ENCODE peak calls at places on chromosomes 6 and 20, in four cellular contexts. N is neural progenitor cell, J is lower lobe of right lung, H is GM23338. Q is an unnamed sample.

GRCh38 chr6:11494786-11495564 is 42.6 kb upstream of the TMEM170B start:
- DNase-seq in H (no peak), J (no peak), N (no peak), Q (no peak)

GRCh38 chr6:122048570-122048969 is 350.9 kb upstream of the HSF2 start:
- DNase-seq in J (no peak), H (no peak), N (no peak), Q (no peak)

GRCh38 chr6:143337201-143337949 is 113.1 kb downstream of the ADAT2 start:
- DNase-seq in H (peak; percentile 93), J (peak; percentile 52), N (peak; percentile 70), Q (peak; percentile 51)

GRCh38 chr6:56571605-56572004 is 71.1 kb downstream of the DST start:
- DNase-seq in N (no peak), J (no peak), H (no peak), Q (no peak)

GRCh38 chr6:113694278-113695077 is 162.7 kb upstream of the MARCKS start:
- DNase-seq in N (no peak), J (no peak), H (no peak), Q (no peak)

GRCh38 chr20:35840403-35840802 is 68.6 kb downstream of the PHF20 start:
- DNase-seq in J (no peak), H (no peak), N (no peak), Q (no peak)

GRCh38 chr20:11686900-11687543 is 230.7 kb upstream of the BTBD3 start:
- DNase-seq in H (peak; percentile 67), J (peak; percentile 34), N (peak; percentile 50), Q (no peak)

GRCh38 chr6:157260735-157261134 is 62.6 kb downstream of the TMEM242 start:
- DNase-seq in H (no peak), N (no peak), J (no peak), Q (no peak)

GRCh38 chr6:152863618-152864326 is 113.2 kb downstream of the VIP start:
- DNase-seq in H (peak; percentile 84), J (no peak), N (peak; percentile 83), Q (peak; percentile 67)

GRCh38 chr6:148700713-148701392 is 46.0 kb upstream of the UST start:
- DNase-seq in J (no peak), N (peak; percentile 23), H (peak; percentile 37), Q (no peak)

GRCh38 chr6:50713226-50713625 is at the start of gene TFAP2D:
- DNase-seq in J (no peak), N (no peak), H (no peak), Q (no peak)

GRCh38 chr6:66717786-66718185 is 1010.8 kb upstream of the EYS start:
- DNase-seq in N (peak; percentile 34), H (no peak), J (no peak), Q (no peak)

GRCh38 chr6:159252955-159253508 is 83.8 kb downstream of the FNDC1 start:
- DNase-seq in H (peak; percentile 88), J (no peak), N (peak; percentile 68), Q (no peak)

GRCh38 chr20:3473944-3474343 is 3.1 kb downstream of the ATRN start:
- DNase-seq in H (no peak), N (no peak), J (no peak), Q (no peak)

GRCh38 chr20:22425344-22426295 is 158.8 kb downstream of the FOXA2 start:
- DNase-seq in J (no peak), H (no peak), N (no peak), Q (no peak)

GRCh38 chr6:25485820-25486559 is 166.0 kb upstream of the SCGN start:
- DNase-seq in J (no peak), H (no peak), N (no peak), Q (peak; percentile 39)

GRCh38 chr20:36252511-36252910 is 16.2 kb downstream of the AAR2 start:
- DNase-seq in J (no peak), N (no peak), H (no peak), Q (no peak)

GRCh38 chr20:2603816-2604505 is 48.5 kb upstream of the NOP56 start:
- DNase-seq in H (no peak), N (no peak), J (no peak), Q (no peak)

GRCh38 chr20:9817654-9818053 is 21.2 kb downstream of the PAK5 start:
- DNase-seq in H (no peak), N (no peak), J (no peak), Q (no peak)

GRCh38 chr20:48951646-48952045 is 30.1 kb downstream of the ARFGEF2 start:
- DNase-seq in J (no peak), N (no peak), H (no peak), Q (no peak)

GRCh38 chr6:53042112-53042511 is 23.1 kb upstream of the FBXO9 start:
- DNase-seq in H (no peak), J (no peak), N (no peak), Q (no peak)

GRCh38 chr20:47355489-47356219 is 845 bp downstream of the ZMYND8 start:
- DNase-seq in N (peak; percentile 37), J (peak; percentile 13), H (no peak), Q (no peak)

GRCh38 chr20:58016779-58017178 is 211.7 kb downstream of the ANKRD60 start:
- DNase-seq in H (no peak), J (no peak), N (no peak), Q (no peak)

GRCh38 chr6:89242574-89243330 is 25.6 kb upstream of the GABRR1 start:
- DNase-seq in H (peak; percentile 57), N (peak; percentile 44), J (no peak), Q (no peak)

GRCh38 chr20:39568090-39568489 is 605.9 kb downstream of the DHX35 start:
- DNase-seq in J (no peak), N (no peak), H (no peak), Q (no peak)

GRCh38 chr6:168577496-168577895 is 136.5 kb downstream of the SMOC2 start:
- DNase-seq in N (no peak), J (no peak), H (no peak), Q (no peak)

GRCh38 chr6:42162384-42162783 is 10.8 kb upstream of the GUCA1A start:
- DNase-seq in J (no peak), N (peak; percentile 20), H (no peak), Q (no peak)

GRCh38 chr6:125746731-125747588 is 2.5 kb upstream of the HEY2 start:
- DNase-seq in J (peak; percentile 51), N (peak; percentile 93), H (peak; percentile 97), Q (peak; percentile 79)

GRCh38 chr6:70547313-70547712 is 19.4 kb upstream of the SDHAF4 start:
- DNase-seq in N (peak; percentile 42), H (peak; percentile 44), J (no peak), Q (no peak)

GRCh38 chr6:15533379-15534044 is 129.3 kb downstream of the DTNBP1 start:
- DNase-seq in N (no peak), H (no peak), J (no peak), Q (no peak)

GRCh38 chr6:90314516-90314915 is 17.9 kb upstream of the BACH2 start:
- DNase-seq in H (no peak), N (no peak), J (no peak), Q (no peak)

GRCh38 chr6:90311569-90311968 is 14.9 kb upstream of the BACH2 start:
- DNase-seq in H (no peak), J (no peak), N (no peak), Q (no peak)

GRCh38 chr6:90319044-90319443 is 22.4 kb upstream of the BACH2 start:
- DNase-seq in H (no peak), J (no peak), N (no peak), Q (no peak)

GRCh38 chr6:90319979-90320667 is 23.5 kb upstream of the BACH2 start:
- DNase-seq in N (no peak), J (no peak), H (no peak), Q (no peak)

DNA sequence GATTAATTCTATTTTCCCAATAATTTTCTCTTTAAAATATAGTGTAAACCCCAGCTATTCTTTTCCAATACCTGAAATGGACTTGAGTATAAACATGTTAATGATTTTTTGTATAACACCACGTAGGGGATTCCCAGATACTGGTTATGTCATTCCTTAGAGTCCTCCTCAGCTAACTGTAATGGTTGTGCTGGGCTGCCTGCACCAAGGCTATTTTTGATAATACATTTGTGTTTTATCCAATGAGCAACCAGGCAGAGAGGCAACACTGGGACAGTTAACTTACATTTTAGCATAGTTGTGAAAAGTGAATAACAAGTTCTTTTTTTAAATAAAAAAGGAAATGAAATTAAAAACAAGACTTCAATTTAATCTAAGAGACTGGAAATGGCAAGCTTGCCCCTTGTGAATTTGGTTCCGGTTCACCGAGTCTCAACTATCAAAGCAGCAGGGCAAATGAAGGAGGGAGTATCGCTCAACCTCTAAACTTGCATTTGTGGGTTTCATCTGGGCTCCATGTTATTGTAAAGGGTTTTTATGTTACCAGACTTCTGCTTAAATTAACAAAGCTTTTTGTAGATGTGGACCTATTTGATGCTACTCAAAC is 18.8 kb upstream of the BACH2 start:
- DNase-seq in N (no peak), J (no peak), H (no peak), Q (no peak)
- H3K4me3 ChIP-seq in N (no peak overlapping the region), J (no peak overlapping the region), H (no peak overlapping the region), Q (no peak overlapping the region)

GRCh38 chr6:160767019-160767646 is 65.1 kb downstream of the PLG start:
- DNase-seq in H (peak; percentile 87), N (peak; percentile 86), J (peak; percentile 72), Q (peak; percentile 88)
- TF ChIP-seq CTCF in H (peak; percentile 88), N (peak; percentile 88), J (peak; percentile 73), Q (peak; percentile 65)

GRCh38 chr6:34071884-34072379 is 74.0 kb downstream of the GRM4 start:
- DNase-seq in H (no peak), N (no peak), J (no peak), Q (no peak)
- H3K4me3 ChIP-seq in H (no peak overlapping the region), N (no peak overlapping the region), J (no peak overlapping the region), Q (no peak overlapping the region)

DNA sequence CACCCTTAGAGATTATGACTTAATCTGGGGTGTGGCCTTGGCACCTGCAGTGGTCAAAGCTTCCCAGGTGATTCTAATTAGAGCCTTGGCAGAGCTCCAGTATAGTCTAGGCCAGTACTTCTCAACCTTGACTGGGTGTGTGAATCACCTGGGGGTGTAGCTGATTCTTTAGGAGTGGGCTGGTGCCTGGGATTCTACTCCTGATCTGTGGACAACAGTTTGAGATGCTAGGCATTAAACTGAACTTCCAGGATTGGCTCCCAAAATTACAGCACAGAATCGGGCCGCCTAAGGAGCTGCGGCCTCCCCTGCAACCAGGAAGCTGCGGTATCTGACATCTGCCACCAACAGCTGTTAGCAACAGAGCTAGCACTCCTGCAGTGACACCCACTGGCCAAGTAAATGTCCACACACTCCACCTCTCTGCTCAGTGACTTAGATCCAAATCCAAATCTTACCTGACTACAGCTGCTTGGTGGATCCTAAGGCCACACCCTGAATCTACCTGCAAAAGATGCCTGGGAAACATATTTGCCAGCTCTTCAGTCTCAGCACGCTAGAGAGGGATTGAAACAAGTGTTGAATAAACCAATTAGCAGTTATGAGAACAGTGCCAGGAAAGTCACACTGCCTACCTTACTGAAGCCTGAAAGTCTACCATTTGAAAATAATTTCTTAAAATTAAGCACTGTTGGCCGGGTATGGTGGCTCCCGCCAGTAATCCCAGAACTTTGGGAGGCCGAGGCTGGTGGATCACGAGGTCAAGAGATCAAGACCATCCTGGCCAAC is 126.7 kb downstream of the UNC5CL start:
- DNase-seq in N (peak; percentile 51), J (no peak), H (peak; percentile 69), Q (peak; percentile 43)
- TF ChIP-seq CTCF in N (peak; percentile 53), J (peak; percentile 34), H (peak; percentile 74), Q (peak; percentile 24)